ENCODE peak calls at places on chromosomes 4 and X, in five cellular contexts. L is GM23338, T is WTC11, E is psoas muscle, B is brain microvascular endothelial cell. U is an unnamed sample.

GRCh38 chr4:76216975-76217814 is 3.6 kb upstream of the SCARB2 start:
- DNase-seq in L (peak; percentile 24), T (no peak), E (no peak), B (no peak), U (no peak)

GRCh38 chrX:150581093-150581775 is 12.8 kb downstream of the MTM1 start:
- DNase-seq in B (peak; percentile 38), L (no peak), T (no peak), E (no peak), U (no peak)

GRCh38 chrX:39957816-39958561 is 139.8 kb downstream of the BCOR start:
- DNase-seq in L (no peak), E (no peak), B (peak; percentile 12), T (no peak), U (no peak)

GRCh38 chr4:122635205-122635604 is 14.3 kb upstream of the IL21 start:
- DNase-seq in L (no peak), E (no peak), B (no peak), T (no peak), U (no peak)

GRCh38 chr4:7588002-7588401 is 153.3 kb upstream of the PSAPL1 start:
- DNase-seq in L (no peak), B (no peak), E (no peak), T (no peak), U (no peak)

GRCh38 chr4:47669946-47670345 is 167.9 kb downstream of the CORIN start:
- DNase-seq in L (no peak), E (no peak), T (no peak), B (peak; percentile 58), U (no peak)

GRCh38 chrX:137852502-137852901 is 286.6 kb downstream of the ZIC3 start:
- DNase-seq in T (no peak), L (peak; percentile 13), B (no peak), E (no peak), U (no peak)

GRCh38 chrX:74009041-74009440 is 294.9 kb upstream of the ZCCHC13 start:
- DNase-seq in E (no peak), T (no peak), B (no peak), L (no peak), U (no peak)

GRCh38 chr4:168486961-168487820 is 6.9 kb upstream of the DDX60L start:
- DNase-seq in T (no peak), E (no peak), B (peak; percentile 69), L (no peak), U (no peak)

GRCh38 chr4:185019451-185020292 is 1.4 kb downstream of the HELT start:
- DNase-seq in B (no peak), L (peak; percentile 75), E (no peak), T (peak; percentile 59), U (no peak)

GRCh38 chrX:10072786-10073568 is 83.8 kb upstream of the CLCN4 start:
- DNase-seq in T (no peak), E (no peak), B (no peak), L (no peak), U (no peak)

GRCh38 chr4:55762815-55763214 is 56.8 kb upstream of the EXOC1L start:
- DNase-seq in L (no peak), E (no peak), B (no peak), T (no peak), U (no peak)

GRCh38 chrX:14362731-14363130 is 166.6 kb upstream of the GLRA2 start:
- DNase-seq in T (no peak), E (no peak), B (no peak), L (no peak), U (no peak)

GRCh38 chr4:124144302-124144701 is 568.2 kb downstream of the ANKRD50 start:
- DNase-seq in L (no peak), E (no peak), T (no peak), B (no peak), U (no peak)

GRCh38 chr4:98627883-98628282 is 30.5 kb downstream of the TSPAN5 start:
- DNase-seq in T (no peak), L (no peak), E (no peak), B (peak; percentile 35), U (no peak)

GRCh38 chr4:98625920-98626319 is 32.5 kb downstream of the TSPAN5 start:
- DNase-seq in B (no peak), T (no peak), L (no peak), E (no peak), U (no peak)

GRCh38 chr4:98625399-98625798 is 33.0 kb downstream of the TSPAN5 start:
- DNase-seq in B (no peak), T (no peak), E (no peak), L (no peak), U (no peak)

GRCh38 chr4:98627477-98627876 is 30.9 kb downstream of the TSPAN5 start:
- DNase-seq in L (no peak), B (no peak), T (no peak), E (no peak), U (no peak)

DNA sequence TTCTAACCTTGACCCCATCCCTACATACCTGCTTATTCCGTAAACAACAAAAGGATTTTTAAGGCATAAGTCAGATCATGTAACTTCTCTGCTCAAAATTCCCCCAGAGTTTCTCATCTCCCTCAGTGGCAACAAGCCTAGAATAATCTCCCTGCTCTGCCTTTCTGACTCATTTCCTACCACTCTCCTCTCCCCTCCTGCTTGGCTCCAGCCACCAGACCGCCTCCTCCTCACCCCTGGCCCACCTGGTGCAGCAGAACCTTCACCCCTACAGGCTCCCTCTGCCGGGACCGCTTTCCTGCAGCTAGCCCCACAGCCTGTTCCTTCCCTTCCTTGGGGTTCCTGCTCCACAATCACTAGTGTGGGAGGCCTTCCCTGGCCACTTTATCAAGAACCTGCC is 32.1 kb downstream of the TSPAN5 start:
- DNase-seq in E (no peak), T (peak; percentile 35), B (peak; percentile 87), L (no peak), U (no peak)
- TF ChIP-seq CTCF in E (no peak), T (no peak), B (peak; percentile 53), L (no peak), U (no peak)

DNA sequence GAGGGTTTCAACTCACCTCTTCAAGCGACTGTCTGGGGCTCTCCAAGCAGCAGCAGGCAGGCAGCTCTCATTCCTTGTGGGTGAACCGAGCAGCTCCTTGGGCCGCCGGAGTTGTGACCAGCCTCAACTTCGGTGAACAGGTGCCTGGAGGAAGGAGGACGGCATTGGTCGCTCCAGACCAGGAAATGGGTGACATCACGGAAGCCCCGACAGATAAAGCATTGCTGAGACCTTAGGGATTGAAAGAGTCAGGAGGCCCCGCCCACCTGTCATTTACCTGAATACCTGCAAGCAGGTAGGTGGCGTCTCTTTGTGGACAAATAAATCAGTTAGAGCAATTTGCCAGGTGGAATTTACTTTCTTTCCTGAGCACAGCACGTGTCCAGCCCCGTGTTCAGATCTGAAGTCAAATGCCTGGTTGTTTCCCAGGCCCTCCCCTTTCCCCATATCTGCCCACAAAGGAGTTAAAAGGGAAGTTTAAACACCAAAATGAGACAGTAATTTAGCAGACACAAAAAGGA is at the start of gene LNX1:
- DNase-seq in T (peak; percentile 93), L (peak; percentile 98), B (no peak), E (no peak), U (no peak)
- TF ChIP-seq CTCF in T (no peak), L (no peak), B (no peak), E (no peak), U (no peak)

GRCh38 chr4:16284050-16284449 is 57.8 kb upstream of the TAPT1 start:
- DNase-seq in E (no peak), L (no peak), B (no peak), T (no peak), U (no peak)

DNA sequence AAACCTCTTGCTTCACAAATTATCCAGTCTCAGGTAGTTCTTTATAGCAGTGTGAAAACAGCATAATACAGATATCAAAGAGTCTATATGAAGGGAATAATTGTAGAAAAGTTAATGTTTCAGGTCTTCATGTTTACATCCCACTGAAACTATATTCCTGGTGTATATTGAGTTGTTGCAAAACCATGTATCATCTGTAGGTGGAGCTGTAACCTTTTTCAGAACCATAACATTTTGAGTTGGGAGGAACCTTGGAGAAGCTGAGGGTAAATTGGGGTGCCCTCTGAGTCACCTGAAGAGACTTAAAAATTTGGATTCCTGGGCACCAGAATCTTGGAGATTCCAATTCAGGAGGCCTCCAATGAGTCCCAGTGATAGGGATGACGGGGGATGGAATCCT is 51.9 kb upstream of the TAPT1 start:
- DNase-seq in T (no peak), B (no peak), L (peak; percentile 49), E (no peak), U (no peak)
- TF ChIP-seq CTCF in T (peak; percentile 30), B (no peak), L (peak; percentile 69), E (no peak), U (peak; percentile 22)

GRCh38 chr4:187415227-187415626 is 580.3 kb upstream of the ZFP42 start:
- DNase-seq in T (no peak), B (no peak), E (no peak), L (no peak), U (no peak)
- TF ChIP-seq CTCF in T (no peak), B (no peak), E (no peak), L (no peak), U (no peak)